ENCODE peak calls at places on chromosomes 1 and 21, in eight cellular contexts. F is cardiac muscle cell, I is psoas muscle, H is mammary epithelial cell, V is heart right ventricle, Q is colonic mucosa, Y is HL-60, Z is kidney. A is an unnamed sample.

GRCh38 chr1:160682983-160683886 is 28.4 kb downstream of the CD48 start:
- DNase-seq in F (no peak), H (peak; percentile 9), V (no peak), Q (no peak), Z (no peak), Y (peak; percentile 68), I (no peak), A (no peak)

GRCh38 chr1:156249593-156249992 is 1.7 kb upstream of the PAQR6 start:
- DNase-seq in Z (no peak), V (no peak), I (peak; percentile 44), Q (no peak), Y (no peak), F (no peak), H (no peak), A (no peak)

GRCh38 chr1:12180315-12180714 is 13.5 kb downstream of the TNFRSF1B start:
- DNase-seq in Y (peak; percentile 97), Q (peak; percentile 50), Z (no peak), V (peak; percentile 59), I (peak; percentile 75), H (no peak), F (no peak), A (peak; percentile 82)

GRCh38 chr1:104856091-104856490 is 1106.4 kb downstream of the AMY1C start:
- DNase-seq in Y (no peak), I (no peak), F (no peak), Q (no peak), V (no peak), H (no peak), Z (peak; percentile 48), A (no peak)

GRCh38 chr1:236280438-236281285 is 1.1 kb downstream of the ERO1B start:
- DNase-seq in V (no peak), Z (no peak), F (no peak), Q (peak; percentile 23), H (peak; percentile 5), I (no peak), Y (peak; percentile 7), A (no peak)

GRCh38 chr1:212683357-212683722 is 16.3 kb downstream of the BATF3 start:
- DNase-seq in Q (peak; percentile 34), Y (peak; percentile 91), F (no peak), H (no peak), Z (no peak), I (peak; percentile 55), V (no peak), A (no peak)

GRCh38 chr1:38624341-38625039 is 235.1 kb downstream of the RRAGC start:
- DNase-seq in Z (no peak), Y (no peak), F (peak; percentile 11), V (peak; percentile 38), I (no peak), Q (no peak), H (no peak), A (no peak)

GRCh38 chr1:3105167-3105863 is 36.3 kb downstream of the PRDM16 start:
- DNase-seq in V (no peak), Z (no peak), Q (no peak), H (no peak), I (no peak), Y (no peak), F (peak; percentile 80), A (no peak)

GRCh38 chr1:172751668-172752067 is 92.8 kb downstream of the FASLG start:
- DNase-seq in Y (no peak), V (no peak), I (no peak), F (no peak), H (no peak), Q (no peak), Z (no peak), A (no peak)

GRCh38 chr1:39926343-39926769 is 24.6 kb upstream of the MYCL start:
- DNase-seq in H (no peak), I (no peak), Y (peak; percentile 63), Q (no peak), Z (no peak), F (no peak), V (no peak), A (no peak)

GRCh38 chr1:68285046-68285445 is 52.7 kb upstream of the WLS start:
- DNase-seq in Q (no peak), I (no peak), Z (no peak), F (no peak), Y (no peak), H (no peak), V (no peak), A (no peak)

GRCh38 chr1:77040817-77041216 is 173.5 kb downstream of the ST6GALNAC5 start:
- DNase-seq in V (no peak), H (no peak), Q (no peak), I (no peak), F (no peak), Y (peak; percentile 18), Z (no peak), A (no peak)

GRCh38 chr1:37634554-37635308 is at the start of gene RSPO1:
- DNase-seq in I (no peak), Z (peak; percentile 78), Y (no peak), V (no peak), Q (peak; percentile 22), H (peak; percentile 10), F (peak; percentile 23), A (no peak)

GRCh38 chr1:8155528-8156186 is 129.5 kb upstream of the ERRFI1 start:
- DNase-seq in Y (no peak), Q (no peak), Z (no peak), I (no peak), H (peak; percentile 83), F (no peak), V (no peak), A (no peak)

GRCh38 chr1:170305777-170306299 is 160.1 kb downstream of the NTMT2 start:
- DNase-seq in F (no peak), Q (no peak), Z (no peak), V (no peak), Y (no peak), I (no peak), H (no peak), A (no peak)

GRCh38 chr1:100414693-100415092 is 62.4 kb downstream of the CDC14A start:
- DNase-seq in Y (no peak), F (no peak), H (no peak), Q (no peak), Z (no peak), I (no peak), V (no peak), A (no peak)

GRCh38 chr21:32954353-32954752 is 71.4 kb upstream of the OLIG2 start:
- DNase-seq in H (no peak), I (no peak), Z (no peak), V (no peak), Y (no peak), Q (no peak), F (no peak), A (no peak)

GRCh38 chr1:47621977-47622376 is 184.1 kb downstream of the FOXD2 start:
- DNase-seq in I (no peak), Y (no peak), V (no peak), Q (no peak), H (no peak), F (no peak), Z (no peak), A (peak; percentile 30)

GRCh38 chr1:47623174-47623940 is 185.5 kb downstream of the FOXD2 start:
- DNase-seq in H (no peak), Y (no peak), F (no peak), V (no peak), I (no peak), Z (no peak), Q (no peak), A (peak; percentile 9)

GRCh38 chr1:47627016-47627415 is 189.2 kb downstream of the FOXD2 start:
- DNase-seq in Z (no peak), Y (no peak), V (no peak), Q (peak; percentile 6), I (no peak), H (no peak), F (no peak), A (no peak)

GRCh38 chr1:47621483-47621882 is 183.6 kb downstream of the FOXD2 start:
- DNase-seq in Z (no peak), Y (no peak), F (no peak), I (no peak), V (no peak), Q (peak; percentile 1), H (no peak), A (peak; percentile 23)

DNA sequence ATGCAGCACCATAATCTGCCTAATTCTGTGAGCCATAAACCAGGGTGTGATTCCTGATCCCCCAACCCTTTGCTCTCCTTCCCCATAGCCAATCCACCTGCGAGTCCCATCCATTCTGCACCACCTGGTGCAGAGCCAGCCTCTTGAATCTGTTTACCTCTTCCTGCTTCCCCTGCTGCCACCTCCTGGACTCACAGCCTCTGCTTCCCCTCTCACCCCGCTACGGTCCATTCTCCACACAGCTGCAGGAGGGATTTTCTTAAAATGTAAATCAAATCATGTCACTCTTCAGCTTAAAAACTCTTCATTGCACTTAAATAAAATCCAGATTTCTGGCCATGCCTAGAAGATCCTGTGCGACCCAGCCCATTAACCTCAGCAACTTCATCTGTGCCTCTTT is 186.7 kb downstream of the FOXD2 start:
- DNase-seq in I (no peak), Z (no peak), V (no peak), Q (peak; percentile 58), F (no peak), Y (no peak), H (peak; percentile 10), A (peak; percentile 42)
- TF ChIP-seq CTCF in I (no peak), Z (peak; percentile 42), V (peak; percentile 34), Q (no peak), F (no peak), Y (no peak), H (peak; percentile 72), A (no peak)

DNA sequence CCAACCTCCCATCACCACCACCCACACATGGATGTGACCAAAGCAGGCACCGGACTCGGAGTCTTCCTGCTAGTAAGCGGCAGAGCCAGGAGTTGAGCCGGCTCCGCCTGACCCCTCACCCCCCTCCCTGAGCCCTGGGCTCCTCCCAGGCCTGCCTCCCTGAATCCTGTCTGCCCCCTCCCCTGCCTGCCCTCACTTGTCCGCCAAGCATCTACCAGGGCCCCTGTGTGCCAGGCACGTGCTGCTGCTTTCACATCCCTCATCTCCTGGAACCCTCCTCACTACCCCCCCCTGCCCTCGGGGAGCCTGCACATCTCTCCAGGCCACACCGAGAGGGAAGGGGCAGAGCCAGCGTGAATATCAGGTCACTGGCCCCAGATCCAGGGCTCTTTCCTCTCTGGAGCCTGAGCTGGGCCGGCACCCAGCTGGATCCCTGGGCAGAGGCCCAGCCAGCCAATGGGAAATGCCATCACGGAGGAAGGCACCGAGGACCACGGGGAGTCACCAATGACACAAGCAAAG is 23.1 kb downstream of the KCNN3 start:
- DNase-seq in Q (no peak), V (no peak), Y (no peak), Z (no peak), H (no peak), F (no peak), I (peak; percentile 65), A (no peak)
- H3K4me3 ChIP-seq in Q (no peak overlapping the region), V (no peak overlapping the region), Y (no peak overlapping the region), Z (no peak overlapping the region), H (no peak overlapping the region), F (no peak overlapping the region), I (peak overlapping the region; percentile 28), A (no peak overlapping the region)

DNA sequence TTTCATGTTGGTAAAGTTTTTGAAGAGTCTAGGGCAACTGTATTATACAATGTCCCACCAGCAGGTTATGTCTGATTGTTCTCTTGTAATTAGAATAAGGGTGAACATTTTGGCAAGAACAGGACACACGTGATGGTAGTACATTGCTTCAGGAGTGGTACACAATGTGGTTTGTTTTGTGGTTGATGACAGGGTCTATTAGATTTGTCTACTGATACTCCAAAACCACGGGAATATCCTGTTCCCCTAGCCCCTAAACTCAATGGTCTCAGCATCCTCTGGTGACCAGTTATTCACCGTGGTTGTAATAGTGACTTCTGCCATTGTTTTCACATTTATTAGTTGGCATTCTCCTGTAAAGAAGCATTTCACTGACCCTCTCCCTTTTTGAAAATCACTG is 22.1 kb upstream of the ACTA1 start:
- DNase-seq in V (no peak), Y (no peak), Q (no peak), Z (no peak), F (no peak), H (peak; percentile 35), I (no peak), A (no peak)
- H3K27ac ChIP-seq in V (no peak overlapping the region), Y (no peak overlapping the region), Q (no peak overlapping the region), Z (no peak overlapping the region), F (no peak overlapping the region), H (no peak overlapping the region), I (no peak overlapping the region), A (no peak overlapping the region)

GRCh38 chr1:211625040-211625439 is 46.1 kb upstream of the SLC30A1 start:
- DNase-seq in Q (no peak), V (no peak), Y (peak; percentile 76), I (no peak), H (peak; percentile 25), F (no peak), Z (no peak), A (no peak)
- TF ChIP-seq CTCF in Q (no peak), V (peak; percentile 43), Y (peak; percentile 23), I (peak; percentile 6), H (peak; percentile 57), F (peak; percentile 34), Z (peak; percentile 27), A (peak; percentile 54)